ENCODE peak calls at places on chromosomes 6 and 20, in ten cellular contexts. One of them, this sample, is unnamed.

GRCh38 chr20:539236-539635 is 4.4 kb downstream of the CSNK2A1 start:
- DNase-seq in A673: no peak
- DNase-seq in left ventricle myocardium inferior: no peak
- DNase-seq in cardiac muscle cell: no peak
- DNase-seq in GM23338: peak; percentile 24
- DNase-seq in tibial artery: no peak
- DNase-seq in aorta: no peak
- DNase-seq in ascending aorta: no peak
- DNase-seq in CD8-positive, alpha-beta memory T cell: no peak
- DNase-seq in trophoblast cell: no peak
- DNase-seq in this sample: no peak

GRCh38 chr6:42269553-42269952 is 51.9 kb upstream of the MRPS10 start:
- DNase-seq in cardiac muscle cell: no peak
- DNase-seq in A673: no peak
- DNase-seq in tibial artery: no peak
- DNase-seq in trophoblast cell: no peak
- DNase-seq in left ventricle myocardium inferior: no peak
- DNase-seq in CD8-positive, alpha-beta memory T cell: no peak
- DNase-seq in GM23338: no peak
- DNase-seq in ascending aorta: no peak
- DNase-seq in aorta: no peak
- DNase-seq in this sample: no peak

GRCh38 chr6:7633361-7633760 is 43.4 kb downstream of the SNRNP48 start:
- DNase-seq in GM23338: no peak
- DNase-seq in trophoblast cell: no peak
- DNase-seq in aorta: no peak
- DNase-seq in CD8-positive, alpha-beta memory T cell: no peak
- DNase-seq in tibial artery: no peak
- DNase-seq in A673: no peak
- DNase-seq in ascending aorta: no peak
- DNase-seq in left ventricle myocardium inferior: no peak
- DNase-seq in cardiac muscle cell: no peak
- DNase-seq in this sample: no peak

GRCh38 chr6:133630651-133631050 is 258.3 kb upstream of the TCF21 start:
- DNase-seq in GM23338: no peak
- DNase-seq in CD8-positive, alpha-beta memory T cell: no peak
- DNase-seq in ascending aorta: no peak
- DNase-seq in aorta: no peak
- DNase-seq in cardiac muscle cell: no peak
- DNase-seq in A673: peak; percentile 76
- DNase-seq in tibial artery: no peak
- DNase-seq in trophoblast cell: no peak
- DNase-seq in left ventricle myocardium inferior: no peak
- DNase-seq in this sample: no peak

GRCh38 chr20:20010639-20011500 is 6.3 kb upstream of the NAA20 start:
- DNase-seq in cardiac muscle cell: no peak
- DNase-seq in CD8-positive, alpha-beta memory T cell: no peak
- DNase-seq in left ventricle myocardium inferior: no peak
- DNase-seq in A673: peak; percentile 20
- DNase-seq in ascending aorta: no peak
- DNase-seq in trophoblast cell: no peak
- DNase-seq in tibial artery: no peak
- DNase-seq in aorta: no peak
- DNase-seq in GM23338: no peak
- DNase-seq in this sample: no peak

GRCh38 chr6:43089467-43089866 is 13.4 kb downstream of the PTK7 start:
- DNase-seq in A673: no peak
- DNase-seq in CD8-positive, alpha-beta memory T cell: no peak
- DNase-seq in GM23338: peak; percentile 68
- DNase-seq in left ventricle myocardium inferior: no peak
- DNase-seq in cardiac muscle cell: no peak
- DNase-seq in tibial artery: no peak
- DNase-seq in aorta: no peak
- DNase-seq in trophoblast cell: no peak
- DNase-seq in ascending aorta: no peak
- DNase-seq in this sample: no peak

GRCh38 chr20:36499723-36500501 is 41.4 kb upstream of the MYL9 start:
- DNase-seq in CD8-positive, alpha-beta memory T cell: no peak
- DNase-seq in cardiac muscle cell: no peak
- DNase-seq in tibial artery: no peak
- DNase-seq in aorta: no peak
- DNase-seq in left ventricle myocardium inferior: no peak
- DNase-seq in trophoblast cell: peak; percentile 95
- DNase-seq in GM23338: no peak
- DNase-seq in ascending aorta: no peak
- DNase-seq in A673: no peak
- DNase-seq in this sample: no peak

GRCh38 chr20:21548390-21549035 is 34.6 kb upstream of the NKX2-2 start:
- DNase-seq in aorta: no peak
- DNase-seq in A673: no peak
- DNase-seq in trophoblast cell: no peak
- DNase-seq in ascending aorta: no peak
- DNase-seq in tibial artery: no peak
- DNase-seq in CD8-positive, alpha-beta memory T cell: no peak
- DNase-seq in cardiac muscle cell: no peak
- DNase-seq in GM23338: no peak
- DNase-seq in left ventricle myocardium inferior: no peak
- DNase-seq in this sample: no peak

GRCh38 chr6:43052842-43053544 is 658 bp downstream of the CUL7 start:
- DNase-seq in trophoblast cell: no peak
- DNase-seq in left ventricle myocardium inferior: no peak
- DNase-seq in cardiac muscle cell: peak; percentile 34
- DNase-seq in tibial artery: no peak
- DNase-seq in ascending aorta: no peak
- DNase-seq in GM23338: peak; percentile 57
- DNase-seq in CD8-positive, alpha-beta memory T cell: no peak
- DNase-seq in A673: peak; percentile 30
- DNase-seq in aorta: peak; percentile 81
- DNase-seq in this sample: no peak

GRCh38 chr6:26327450-26328264 is 37.3 kb upstream of the BTN3A2 start:
- DNase-seq in GM23338: peak; percentile 83
- DNase-seq in ascending aorta: no peak
- DNase-seq in A673: peak; percentile 82
- DNase-seq in trophoblast cell: peak; percentile 42
- DNase-seq in aorta: no peak
- DNase-seq in left ventricle myocardium inferior: no peak
- DNase-seq in tibial artery: no peak
- DNase-seq in cardiac muscle cell: no peak
- DNase-seq in CD8-positive, alpha-beta memory T cell: peak; percentile 45
- DNase-seq in this sample: no peak

GRCh38 chr6:137808191-137808590 is 58.9 kb upstream of the TNFAIP3 start:
- DNase-seq in GM23338: no peak
- DNase-seq in cardiac muscle cell: no peak
- DNase-seq in A673: no peak
- DNase-seq in aorta: no peak
- DNase-seq in ascending aorta: no peak
- DNase-seq in CD8-positive, alpha-beta memory T cell: no peak
- DNase-seq in left ventricle myocardium inferior: no peak
- DNase-seq in tibial artery: no peak
- DNase-seq in trophoblast cell: no peak
- DNase-seq in this sample: no peak
- H3K27ac ChIP-seq in GM23338: no peak overlapping the region
- H3K27ac ChIP-seq in cardiac muscle cell: peak overlapping the region; percentile 73
- H3K27ac ChIP-seq in A673: no peak overlapping the region
- H3K27ac ChIP-seq in aorta: no peak overlapping the region
- H3K27ac ChIP-seq in ascending aorta: no peak overlapping the region
- H3K27ac ChIP-seq in CD8-positive, alpha-beta memory T cell: no peak overlapping the region
- H3K27ac ChIP-seq in left ventricle myocardium inferior: no peak overlapping the region
- H3K27ac ChIP-seq in tibial artery: no peak overlapping the region
- H3K27ac ChIP-seq in trophoblast cell: no peak overlapping the region
- H3K27ac ChIP-seq in this sample: no peak overlapping the region

DNA sequence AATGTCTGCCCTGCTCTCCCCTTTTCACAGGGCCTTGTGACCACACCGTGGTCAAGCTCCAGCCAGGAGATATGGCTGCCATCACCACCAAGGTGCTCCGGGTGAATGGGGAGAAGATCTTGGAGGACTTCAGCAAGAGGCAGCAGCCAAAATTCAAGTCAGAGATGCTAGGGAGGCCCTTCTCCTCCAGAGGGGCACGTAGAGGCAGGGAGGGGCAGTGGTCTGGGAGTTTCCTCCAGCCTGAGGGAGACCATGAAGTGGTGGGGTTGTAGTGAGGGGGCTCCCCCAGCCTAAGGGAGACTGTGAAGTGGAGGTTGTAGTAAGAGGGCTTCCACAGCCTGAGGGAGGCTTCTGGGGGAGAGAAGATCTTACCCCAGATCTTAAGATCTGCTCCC is 4.0 kb downstream of the DXO start:
- DNase-seq in A673: no peak
- DNase-seq in CD8-positive, alpha-beta memory T cell: no peak
- DNase-seq in left ventricle myocardium inferior: no peak
- DNase-seq in aorta: no peak
- DNase-seq in ascending aorta: no peak
- DNase-seq in trophoblast cell: no peak
- DNase-seq in tibial artery: no peak
- DNase-seq in GM23338: no peak
- DNase-seq in cardiac muscle cell: no peak
- DNase-seq in this sample: no peak
- H3K36me3 ChIP-seq in A673: peaks cover 40% of the 10 kb centered on the region
- H3K36me3 ChIP-seq in CD8-positive, alpha-beta memory T cell: peaks cover 55% of the 10 kb centered on the region
- H3K36me3 ChIP-seq in left ventricle myocardium inferior: peaks cover 75% of the 10 kb centered on the region
- H3K36me3 ChIP-seq in aorta: no peaks in the 10 kb centered on the region
- H3K36me3 ChIP-seq in ascending aorta: peaks cover 61% of the 10 kb centered on the region
- H3K36me3 ChIP-seq in trophoblast cell: peaks cover 68% of the 10 kb centered on the region
- H3K36me3 ChIP-seq in tibial artery: peaks cover 44% of the 10 kb centered on the region
- H3K36me3 ChIP-seq in GM23338: peaks cover 10% of the 10 kb centered on the region
- H3K36me3 ChIP-seq in cardiac muscle cell: peaks cover 20% of the 10 kb centered on the region
- H3K36me3 ChIP-seq in this sample: peaks cover 66% of the 10 kb centered on the region

GRCh38 chr6:110566346-110567125 is 90.1 kb upstream of the SLC22A16 start:
- DNase-seq in left ventricle myocardium inferior: peak; percentile 35
- DNase-seq in GM23338: no peak
- DNase-seq in ascending aorta: no peak
- DNase-seq in cardiac muscle cell: peak; percentile 71
- DNase-seq in A673: no peak
- DNase-seq in aorta: no peak
- DNase-seq in CD8-positive, alpha-beta memory T cell: no peak
- DNase-seq in trophoblast cell: peak; percentile 20
- DNase-seq in tibial artery: no peak
- DNase-seq in this sample: no peak
- H3K27ac ChIP-seq in left ventricle myocardium inferior: peak overlapping the region; percentile 87
- H3K27ac ChIP-seq in GM23338: no peak overlapping the region
- H3K27ac ChIP-seq in ascending aorta: no peak overlapping the region
- H3K27ac ChIP-seq in cardiac muscle cell: peak overlapping the region; percentile 82
- H3K27ac ChIP-seq in A673: no peak overlapping the region
- H3K27ac ChIP-seq in aorta: no peak overlapping the region
- H3K27ac ChIP-seq in CD8-positive, alpha-beta memory T cell: no peak overlapping the region
- H3K27ac ChIP-seq in trophoblast cell: no peak overlapping the region
- H3K27ac ChIP-seq in tibial artery: no peak overlapping the region
- H3K27ac ChIP-seq in this sample: no peak overlapping the region

DNA sequence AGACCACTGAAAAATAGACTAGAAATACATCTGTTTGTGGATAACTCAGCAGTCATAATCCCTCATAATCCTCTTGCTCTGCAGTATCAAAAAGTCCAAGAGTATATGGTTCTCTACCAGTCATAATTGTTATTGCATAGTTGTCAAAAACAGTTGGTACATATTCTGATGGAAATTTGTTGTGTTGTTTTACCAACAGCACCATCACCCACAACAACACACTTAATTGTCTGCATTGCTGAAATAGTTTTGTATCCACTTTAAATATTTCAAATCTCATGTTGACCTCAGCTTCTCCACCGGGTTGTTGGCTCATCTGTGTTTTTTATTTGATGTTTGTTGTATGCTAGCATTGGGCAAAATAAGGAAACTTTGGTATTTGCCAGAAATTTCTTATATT is 39.4 kb downstream of the ITCH start:
- DNase-seq in CD8-positive, alpha-beta memory T cell: no peak
- DNase-seq in tibial artery: no peak
- DNase-seq in A673: no peak
- DNase-seq in trophoblast cell: no peak
- DNase-seq in left ventricle myocardium inferior: no peak
- DNase-seq in GM23338: no peak
- DNase-seq in cardiac muscle cell: no peak
- DNase-seq in ascending aorta: no peak
- DNase-seq in aorta: no peak
- DNase-seq in this sample: no peak
- H3K36me3 ChIP-seq in CD8-positive, alpha-beta memory T cell: peaks cover 3% of the 10 kb centered on the region
- H3K36me3 ChIP-seq in tibial artery: no peaks in the 10 kb centered on the region
- H3K36me3 ChIP-seq in A673: no peaks in the 10 kb centered on the region
- H3K36me3 ChIP-seq in trophoblast cell: peaks cover 7% of the 10 kb centered on the region
- H3K36me3 ChIP-seq in left ventricle myocardium inferior: peaks cover 7% of the 10 kb centered on the region
- H3K36me3 ChIP-seq in GM23338: peaks cover 5% of the 10 kb centered on the region
- H3K36me3 ChIP-seq in cardiac muscle cell: peaks cover 3% of the 10 kb centered on the region
- H3K36me3 ChIP-seq in ascending aorta: peaks cover 7% of the 10 kb centered on the region
- H3K36me3 ChIP-seq in aorta: no peaks in the 10 kb centered on the region
- H3K36me3 ChIP-seq in this sample: no peaks in the 10 kb centered on the region

GRCh38 chr6:16145038-16145437 is 16.2 kb downstream of the MYLIP start:
- DNase-seq in GM23338: no peak
- DNase-seq in left ventricle myocardium inferior: no peak
- DNase-seq in cardiac muscle cell: no peak
- DNase-seq in CD8-positive, alpha-beta memory T cell: no peak
- DNase-seq in ascending aorta: no peak
- DNase-seq in tibial artery: no peak
- DNase-seq in aorta: no peak
- DNase-seq in trophoblast cell: no peak
- DNase-seq in A673: no peak
- DNase-seq in this sample: no peak

GRCh38 chr6:16146028-16146427 is 17.1 kb downstream of the MYLIP start:
- DNase-seq in left ventricle myocardium inferior: no peak
- DNase-seq in ascending aorta: no peak
- DNase-seq in CD8-positive, alpha-beta memory T cell: no peak
- DNase-seq in GM23338: no peak
- DNase-seq in aorta: no peak
- DNase-seq in tibial artery: no peak
- DNase-seq in cardiac muscle cell: no peak
- DNase-seq in trophoblast cell: no peak
- DNase-seq in A673: no peak
- DNase-seq in this sample: no peak

GRCh38 chr6:16149305-16149704 is 20.4 kb downstream of the MYLIP start:
- DNase-seq in trophoblast cell: no peak
- DNase-seq in aorta: no peak
- DNase-seq in ascending aorta: no peak
- DNase-seq in cardiac muscle cell: no peak
- DNase-seq in left ventricle myocardium inferior: no peak
- DNase-seq in CD8-positive, alpha-beta memory T cell: no peak
- DNase-seq in tibial artery: no peak
- DNase-seq in GM23338: no peak
- DNase-seq in A673: no peak
- DNase-seq in this sample: no peak

GRCh38 chr6:16148498-16148897 is 19.6 kb downstream of the MYLIP start:
- DNase-seq in left ventricle myocardium inferior: no peak
- DNase-seq in cardiac muscle cell: no peak
- DNase-seq in tibial artery: no peak
- DNase-seq in trophoblast cell: peak; percentile 41
- DNase-seq in aorta: no peak
- DNase-seq in GM23338: no peak
- DNase-seq in ascending aorta: no peak
- DNase-seq in CD8-positive, alpha-beta memory T cell: no peak
- DNase-seq in A673: no peak
- DNase-seq in this sample: no peak

DNA sequence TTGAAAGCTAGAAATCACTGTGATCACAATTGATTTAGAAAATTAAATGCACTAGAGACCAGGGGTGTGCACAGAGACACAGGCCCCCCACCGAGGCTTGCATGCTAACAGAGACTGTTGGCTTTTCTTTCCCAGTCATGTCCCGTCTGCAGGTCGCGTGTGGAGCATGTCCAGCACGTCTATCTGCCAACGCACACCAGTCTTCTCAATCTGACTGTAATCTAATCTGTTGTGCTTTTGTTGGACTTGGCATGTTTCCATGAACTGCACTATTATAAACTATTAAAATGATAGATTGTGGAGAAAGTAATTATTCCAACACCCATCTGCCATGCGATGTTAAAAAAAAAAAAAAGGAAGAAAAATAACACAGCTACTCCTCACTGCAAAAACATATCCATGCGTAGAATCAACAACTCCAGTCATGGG is 17.7 kb downstream of the MYLIP start:
- DNase-seq in A673: no peak
- DNase-seq in ascending aorta: no peak
- DNase-seq in cardiac muscle cell: no peak
- DNase-seq in CD8-positive, alpha-beta memory T cell: no peak
- DNase-seq in left ventricle myocardium inferior: no peak
- DNase-seq in tibial artery: no peak
- DNase-seq in aorta: no peak
- DNase-seq in trophoblast cell: no peak
- DNase-seq in GM23338: no peak
- DNase-seq in this sample: no peak
- H3K27ac ChIP-seq in A673: no peak overlapping the region
- H3K27ac ChIP-seq in ascending aorta: peak overlapping the region; percentile 41
- H3K27ac ChIP-seq in cardiac muscle cell: no peak overlapping the region
- H3K27ac ChIP-seq in CD8-positive, alpha-beta memory T cell: no peak overlapping the region
- H3K27ac ChIP-seq in left ventricle myocardium inferior: no peak overlapping the region
- H3K27ac ChIP-seq in tibial artery: no peak overlapping the region
- H3K27ac ChIP-seq in aorta: no peak overlapping the region
- H3K27ac ChIP-seq in trophoblast cell: no peak overlapping the region
- H3K27ac ChIP-seq in GM23338: no peak overlapping the region
- H3K27ac ChIP-seq in this sample: no peak overlapping the region